ENCODE peak calls at places on chromosomes 4 and X, in four cellular contexts. L, S, M and Y are unnamed samples.

GRCh38 chr4:109947918-109948317 is 35.2 kb downstream of the EGF start:
- DNase-seq in L (no peak), S (no peak), M (no peak), Y (no peak)

GRCh38 chrX:13750204-13750603 is 15.7 kb downstream of the OFD1 start:
- DNase-seq in S (peak; percentile 40), L (no peak), M (no peak), Y (peak; percentile 39)

GRCh38 chrX:80216086-80216485 is 201.5 kb downstream of the TBX22 start:
- DNase-seq in M (peak; percentile 56), L (no peak), S (no peak), Y (peak; percentile 7)

GRCh38 chr4:153634737-153635353 is 49.2 kb upstream of the TLR2 start:
- DNase-seq in L (no peak), S (peak; percentile 48), M (no peak), Y (peak; percentile 60)

GRCh38 chr4:44487341-44487740 is 38.7 kb upstream of the KCTD8 start:
- DNase-seq in S (no peak), L (no peak), M (no peak), Y (no peak)

GRCh38 chrX:1720826-1721225 is 106.0 kb downstream of the ASMT start:
- DNase-seq in L (no peak), M (no peak), S (no peak), Y (no peak)

GRCh38 chr4:163137581-163137980 is 29.1 kb downstream of the NAF1 start:
- DNase-seq in M (no peak), S (no peak), L (no peak), Y (no peak)

GRCh38 chrX:133677123-133678063 is 262.1 kb upstream of the GPC4 start:
- DNase-seq in M (no peak), S (no peak), L (no peak), Y (no peak)

GRCh38 chr4:83603130-83603529 is 67.2 kb downstream of the GPAT3 start:
- DNase-seq in S (no peak), L (no peak), M (no peak), Y (no peak)

GRCh38 chrX:506341-506740 is 119.6 kb upstream of the PPP2R3B start:
- DNase-seq in M (no peak), L (no peak), S (no peak), Y (no peak)

GRCh38 chr4:6772223-6772928 is 10.2 kb upstream of the KIAA0232 start:
- DNase-seq in M (no peak), L (peak; percentile 79), S (no peak), Y (peak; percentile 43)

GRCh38 chr4:125445525-125445924 is 130.8 kb downstream of the FAT4 start:
- DNase-seq in M (no peak), L (no peak), S (no peak), Y (no peak)

GRCh38 chrX:26558719-26559386 is 342.9 kb downstream of the MAGEB5 start:
- DNase-seq in S (no peak), L (no peak), M (no peak), Y (no peak)

GRCh38 chr4:184598753-184599491 is 50.3 kb downstream of the CASP3 start:
- DNase-seq in M (no peak), S (peak; percentile 48), L (no peak), Y (no peak)

GRCh38 chr4:60805500-60806313 is 394.4 kb upstream of the ADGRL3 start:
- DNase-seq in M (no peak), S (peak; percentile 51), L (no peak), Y (peak; percentile 0)

GRCh38 chr4:105147226-105148151 is 813 bp downstream of the TET2 start:
- DNase-seq in S (peak; percentile 66), M (no peak), L (peak; percentile 55), Y (peak; percentile 67)

GRCh38 chr4:27791640-27792039 is 931.0 kb downstream of the STIM2 start:
- DNase-seq in S (no peak), M (no peak), L (no peak), Y (no peak)

GRCh38 chrX:72025236-72025770 is 106.4 kb downstream of the RTL5 start:
- DNase-seq in M (no peak), S (no peak), L (peak; percentile 10), Y (no peak)

GRCh38 chr4:174212061-174212460 is 71.4 kb downstream of the FBXO8 start:
- DNase-seq in L (no peak), M (no peak), S (no peak), Y (no peak)

GRCh38 chrX:16892504-16893362 is 22.6 kb upstream of the RBBP7 start:
- DNase-seq in L (peak; percentile 87), S (peak; percentile 93), M (no peak), Y (peak; percentile 91)

GRCh38 chr4:86358176-86358701 is 1.6 kb downstream of the MAPK10 start:
- DNase-seq in L (no peak), S (peak; percentile 10), M (no peak), Y (no peak)

GRCh38 chr4:30402276-30402675 is 317.9 kb upstream of the PCDH7 start:
- DNase-seq in L (no peak), M (no peak), S (no peak), Y (no peak)

GRCh38 chrX:133258481-133258880 is 40.3 kb upstream of the TFDP3 start:
- DNase-seq in M (no peak), S (no peak), L (no peak), Y (no peak)

GRCh38 chr4:109169160-109169559 is 133.3 kb downstream of the COL25A1 start:
- DNase-seq in L (no peak), M (no peak), S (no peak), Y (no peak)

GRCh38 chr4:101277661-101278060 is 69.7 kb downstream of the PPP3CA start:
- DNase-seq in L (no peak), M (no peak), S (no peak), Y (no peak)

GRCh38 chr4:101282076-101282844 is 65.1 kb downstream of the PPP3CA start:
- DNase-seq in S (no peak), L (no peak), M (no peak), Y (peak; percentile 98)

GRCh38 chr4:101280866-101281600 is 66.3 kb downstream of the PPP3CA start:
- DNase-seq in S (no peak), M (no peak), L (no peak), Y (peak; percentile 60)

GRCh38 chr4:101276661-101277060 is 70.7 kb downstream of the PPP3CA start:
- DNase-seq in M (no peak), S (no peak), L (no peak), Y (no peak)

DNA sequence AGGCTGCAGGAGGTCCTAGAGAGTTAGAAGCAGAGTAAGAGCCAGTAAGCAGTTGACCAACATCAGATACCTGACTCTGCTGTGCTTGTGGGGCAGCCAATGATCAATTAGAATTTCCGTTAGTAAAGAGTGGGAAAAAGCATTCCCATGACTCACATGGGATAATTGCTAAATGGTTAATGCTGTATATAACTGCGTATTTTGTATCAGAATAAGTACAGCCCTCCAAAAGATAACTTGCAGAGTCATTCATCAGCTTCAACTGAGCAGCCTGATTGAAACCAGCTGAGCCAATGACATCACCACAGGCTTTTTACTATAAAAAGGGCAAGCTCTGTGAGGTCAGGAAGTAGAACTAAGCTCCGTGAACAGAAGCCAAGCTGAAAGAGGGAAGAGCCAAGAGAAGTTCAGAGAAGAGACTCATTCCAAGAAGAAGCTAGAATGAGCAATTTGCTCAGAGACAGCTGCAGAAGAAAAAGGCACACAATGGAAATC is 67.9 kb downstream of the PPP3CA start:
- DNase-seq in S (no peak), M (no peak), L (peak; percentile 39), Y (peak; percentile 96)
- H3K27ac ChIP-seq in S (no peak overlapping the region), M (no peak overlapping the region), L (no peak overlapping the region), Y (peak overlapping the region; percentile 90)

DNA sequence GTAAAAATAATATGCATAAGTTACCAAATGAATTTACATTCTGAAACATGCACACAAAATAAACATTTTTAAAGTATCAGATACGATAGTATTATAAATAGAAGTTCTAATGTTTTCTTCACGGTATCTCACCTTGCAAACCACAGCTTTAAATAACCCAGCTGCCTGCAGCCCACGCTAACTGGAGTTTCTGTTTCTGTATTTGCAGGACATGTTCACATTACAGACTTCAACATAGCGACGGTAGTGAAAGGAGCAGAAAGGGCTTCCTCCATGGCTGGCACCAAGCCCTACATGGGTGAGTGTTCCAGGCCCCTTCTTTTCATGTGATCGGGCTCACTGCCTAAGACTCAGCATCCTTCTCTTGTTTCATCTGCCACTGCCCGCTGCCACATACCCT is 291.7 kb downstream of the EVC2 start:
- DNase-seq in S (no peak), M (no peak), L (no peak), Y (no peak)
- H3K27ac ChIP-seq in S (no peak overlapping the region), M (no peak overlapping the region), L (no peak overlapping the region), Y (no peak overlapping the region)

GRCh38 chrX:153948847-153949819 is 4.7 kb upstream of the RENBP start:
- DNase-seq in L (no peak), M (no peak), S (no peak), Y (no peak)

GRCh38 chrX:153948002-153948466 is 3.6 kb upstream of the RENBP start:
- DNase-seq in S (no peak), M (no peak), L (no peak), Y (no peak)

GRCh38 chrX:153944800-153945150 is 332 bp upstream of the RENBP start:
- DNase-seq in M (no peak), L (no peak), S (no peak), Y (no peak)

GRCh38 chrX:153945956-153946909 is 1.8 kb upstream of the RENBP start:
- DNase-seq in L (no peak), M (no peak), S (no peak), Y (no peak)

DNA sequence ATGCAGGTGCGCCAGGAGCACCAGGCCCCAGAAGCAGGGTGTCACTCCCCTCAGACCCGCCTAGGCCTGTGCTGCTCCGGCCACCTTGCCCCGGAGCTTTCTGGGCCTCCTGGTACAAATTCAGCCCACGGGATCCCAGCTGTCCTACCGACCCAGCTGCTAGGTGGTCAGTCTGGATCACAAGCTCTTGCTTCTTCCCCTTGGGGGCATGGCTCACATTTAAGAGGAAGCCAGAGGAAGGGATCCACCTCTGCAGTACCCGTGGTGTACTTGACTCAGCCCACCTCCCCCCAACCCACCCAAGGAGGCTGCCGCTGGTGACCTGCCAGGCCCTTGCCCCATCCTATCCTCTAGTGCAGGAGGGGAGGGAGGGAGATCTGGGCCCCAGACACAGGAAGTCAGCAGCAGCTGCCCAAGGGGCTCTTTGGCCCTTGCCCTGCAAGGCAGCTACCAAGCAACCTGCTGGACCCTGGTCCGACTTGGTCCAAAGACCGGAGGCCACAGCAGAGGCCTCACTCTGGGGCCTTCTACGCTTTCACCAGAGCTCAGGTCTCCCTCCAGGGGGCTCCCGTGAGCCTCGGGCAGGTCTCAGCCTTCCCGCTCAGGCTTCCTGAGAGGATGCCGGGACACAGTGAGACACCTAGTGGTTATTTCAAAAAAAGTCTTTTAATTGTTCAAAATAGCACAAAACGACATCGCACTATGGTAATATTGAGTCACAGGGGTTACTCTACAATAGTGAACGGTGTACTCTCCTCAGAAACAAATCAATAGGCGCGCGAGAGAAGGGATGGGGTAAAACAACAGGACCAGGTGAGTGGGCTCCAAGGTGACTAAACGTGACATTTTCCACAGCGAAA is 2.7 kb upstream of the RENBP start:
- DNase-seq in S (peak; percentile 78), M (no peak), L (peak; percentile 84), Y (peak; percentile 91)
- H3K27ac ChIP-seq in S (peak overlapping the region; percentile 39), M (peak overlapping the region; percentile 48), L (no peak overlapping the region), Y (no peak overlapping the region)

DNA sequence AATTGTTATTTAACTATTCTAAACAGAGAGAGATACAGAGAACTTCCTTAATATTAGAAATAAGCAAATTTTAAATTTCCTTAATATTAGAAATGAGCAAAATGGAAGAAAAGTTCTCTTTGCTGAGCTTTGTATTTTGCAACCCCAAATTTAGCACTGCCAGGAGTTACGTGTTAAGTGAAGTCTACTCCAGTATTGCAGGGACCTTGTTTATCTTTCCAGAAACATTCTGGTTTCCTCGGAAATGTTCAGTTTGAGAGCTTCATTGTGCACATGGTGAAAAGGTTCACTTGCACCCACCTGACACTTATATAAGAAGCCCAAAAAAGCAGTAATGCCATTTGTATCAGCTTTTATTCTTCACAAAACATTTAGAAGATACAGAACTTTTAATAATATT is 6.2 kb upstream of the CXorf38 start:
- DNase-seq in L (no peak), M (no peak), S (no peak), Y (no peak)
- H3K27ac ChIP-seq in L (no peak overlapping the region), M (no peak overlapping the region), S (no peak overlapping the region), Y (no peak overlapping the region)

GRCh38 chrX:115598556-115598955 is 37.6 kb downstream of the PLS3 start:
- DNase-seq in L (no peak), M (no peak), S (no peak), Y (no peak)
- H3K27ac ChIP-seq in L (no peak overlapping the region), M (no peak overlapping the region), S (no peak overlapping the region), Y (no peak overlapping the region)